ENCODE peak calls at places on chromosomes 1 and 21, in six cellular contexts. M is NCI-H1105, O is caudate nucleus, P is nephron progenitor cell, I is tibial nerve, J is adrenal gland. G is an unnamed sample.

GRCh38 chr1:224689354-224689753 is 73.2 kb downstream of the CNIH3 start:
- DNase-seq in M (no peak), O (no peak), P (no peak), I (no peak), J (no peak), G (no peak)

GRCh38 chr1:209597496-209597895 is 14.0 kb downstream of the CAMK1G start:
- DNase-seq in M (no peak), O (no peak), P (no peak), I (no peak), J (no peak), G (no peak)

GRCh38 chr1:9658186-9658585 is 6.7 kb downstream of the PIK3CD start:
- DNase-seq in M (no peak), O (no peak), P (no peak), I (no peak), J (no peak), G (no peak)

GRCh38 chr1:203197625-203198024 is 11.1 kb upstream of the CHI3L1 start:
- DNase-seq in M (no peak), O (no peak), P (no peak), I (no peak), J (no peak), G (peak)

GRCh38 chr1:180157108-180157507 is 2.4 kb downstream of the QSOX1 start:
- DNase-seq in M (no peak), O (no peak), P (no peak), I (no peak), J (no peak), G (peak)

GRCh38 chr1:31978853-31979400 is 34.7 kb upstream of the KHDRBS1 start:
- DNase-seq in M (no peak), O (no peak), P (no peak), I (no peak), J (no peak), G (no peak)

GRCh38 chr1:23369335-23370013 is at the start of gene ZNF436:
- DNase-seq in M (peak), O (peak), P (peak), I (peak), J (peak), G (peak)

GRCh38 chr1:39898648-39899603 is 2.8 kb downstream of the MYCL start:
- DNase-seq in M (peak), O (peak), P (peak), I (no peak), J (no peak), G (peak)

GRCh38 chr1:43499882-43500281 is 30.8 kb upstream of the PTPRF start:
- DNase-seq in M (no peak), O (no peak), P (no peak), I (no peak), J (no peak), G (no peak)

GRCh38 chr1:94002046-94002787 is 93.0 kb upstream of the GCLM start:
- DNase-seq in M (no peak), O (no peak), P (no peak), I (no peak), J (no peak), G (no peak)

GRCh38 chr1:23556661-23557470 is 2.4 kb downstream of the ID3 start:
- DNase-seq in M (peak), O (no peak), P (no peak), I (no peak), J (no peak), G (peak)

GRCh38 chr1:157968503-157968902 is 24.9 kb upstream of the KIRREL1 start:
- DNase-seq in M (no peak), O (no peak), P (no peak), I (peak), J (no peak), G (peak)

GRCh38 chr1:225689882-225690459 is 37.0 kb upstream of the ENAH start:
- DNase-seq in M (no peak), O (no peak), P (no peak), I (no peak), J (no peak), G (no peak)

GRCh38 chr1:32592953-32593352 is 53.7 kb downstream of the ZBTB8A start:
- DNase-seq in M (no peak), O (no peak), P (no peak), I (no peak), J (no peak), G (peak)

GRCh38 chr1:58893257-58893869 is 109.5 kb upstream of the JUN start:
- DNase-seq in M (no peak), O (no peak), P (no peak), I (no peak), J (no peak), G (no peak)

GRCh38 chr1:159594581-159594980 is 7.0 kb downstream of the APCS start:
- DNase-seq in M (no peak), O (no peak), P (no peak), I (no peak), J (no peak), G (no peak)

GRCh38 chr1:231602675-231602984 is 24.0 kb upstream of the DISC1 start:
- DNase-seq in M (no peak), O (no peak), P (no peak), I (no peak), J (no peak), G (no peak)

GRCh38 chr1:107493111-107493716 is 352.4 kb downstream of the NTNG1 start:
- DNase-seq in M (no peak), O (no peak), P (no peak), I (no peak), J (no peak), G (no peak)

GRCh38 chr21:41186763-41187536 is 19.0 kb downstream of the BACE2 start:
- DNase-seq in M (no peak), O (no peak), P (no peak), I (no peak), J (no peak), G (peak)

GRCh38 chr1:39698568-39698967 is 7.3 kb upstream of the HPCAL4 start:
- DNase-seq in M (no peak), O (no peak), P (no peak), I (no peak), J (no peak), G (no peak)

GRCh38 chr1:57192256-57192655 is 226.4 kb upstream of the C8B start:
- DNase-seq in M (no peak), O (no peak), P (no peak), I (no peak), J (no peak), G (peak)

GRCh38 chr1:4180066-4180735 is 280.1 kb upstream of the C1orf174 start:
- DNase-seq in M (no peak), O (peak), P (no peak), I (no peak), J (no peak), G (no peak)

GRCh38 chr1:19666139-19666465 is 1.4 kb downstream of the HTR6 start:
- DNase-seq in M (no peak), O (no peak), P (no peak), I (no peak), J (no peak), G (no peak)

GRCh38 chr1:202567747-202568146 is 142.5 kb downstream of the SYT2 start:
- DNase-seq in M (no peak), O (no peak), P (no peak), I (no peak), J (no peak), G (peak)

GRCh38 chr1:81729818-81730217 is 70.9 kb upstream of the ADGRL2 start:
- DNase-seq in M (no peak), O (no peak), P (no peak), I (no peak), J (no peak), G (no peak)

GRCh38 chr1:232667094-232667780 is 37.3 kb upstream of the SIPA1L2 start:
- DNase-seq in M (no peak), O (no peak), P (no peak), I (no peak), J (no peak), G (no peak)

G was measured in M059J.